ENCODE peak calls at places on chromosome 2, in nine cellular contexts. L is activated CD8-positive, alpha-beta memory T cell treated with anti-CD3 and anti-CD28 coated beads, Interleukin-2, amount 10 ng/mL, durations not matched to agents 7 days and 5 days; U is MCF 10A; E is GM19239; D is lower leg skin; Z is activated CD4-positive, CD25-positive, alpha-beta regulatory T cell treated with anti-CD3 and anti-CD28 coated beads, Interleukin-2, amount 50 U/mL, for 16 hours; H is GDM1; J is stimulated activated CD8-positive, alpha-beta memory T cell treated with anti-CD3 and anti-CD28 coated beads, Interleukin-12 subunit alpha, Interleukin-12 subunit beta, amount 100 ng/mL, for 4 hours; N is NCI-H1694 treated with DMSO at 0.1 percent for 48 hours. S is an unnamed sample.

GRCh38 chr2:200174433-200175216 is 131.9 kb upstream of the SPATS2L start:
- DNase-seq in L (no peak), U (no peak), E (no peak), D (no peak), Z (no peak), H (no peak), J (no peak), N (no peak), S (no peak)

GRCh38 chr2:188875104-188875503 is 99.1 kb upstream of the COL3A1 start:
- DNase-seq in L (no peak), U (no peak), E (no peak), D (no peak), Z (no peak), H (no peak), J (no peak), N (no peak), S (no peak)

GRCh38 chr2:8394569-8395359 is 287.1 kb upstream of the ID2 start:
- DNase-seq in L (no peak), U (no peak), E (no peak), D (no peak), Z (no peak), H (no peak), J (no peak), N (no peak), S (no peak)

GRCh38 chr2:10477443-10478297 is 29.5 kb upstream of the ODC1 start:
- DNase-seq in L (no peak), U (no peak), E (no peak), D (no peak), Z (no peak), H (no peak), J (no peak), N (no peak), S (no peak)

GRCh38 chr2:146241023-146241422 is 1603.8 kb upstream of the ACVR2A start:
- DNase-seq in L (no peak), U (no peak), E (no peak), D (no peak), Z (no peak), H (no peak), J (no peak), N (no peak), S (no peak)

GRCh38 chr2:8259106-8259840 is 422.6 kb upstream of the ID2 start:
- DNase-seq in L (no peak), U (no peak), E (no peak), D (no peak), Z (no peak), H (peak), J (no peak), N (no peak), S (no peak)

GRCh38 chr2:193963472-193964119 is 1693.4 kb upstream of the SLC39A10 start:
- DNase-seq in L (no peak), U (peak), E (no peak), D (no peak), Z (no peak), H (no peak), J (no peak), N (peak), S (peak)

GRCh38 chr2:46494596-46494995 is 15.2 kb downstream of the TMEM247 start:
- DNase-seq in L (peak), U (no peak), E (no peak), D (no peak), Z (no peak), H (no peak), J (no peak), N (no peak), S (no peak)

GRCh38 chr2:234044157-234044556 is 6.3 kb upstream of the SPP2 start:
- DNase-seq in L (no peak), U (peak), E (no peak), D (no peak), Z (no peak), H (no peak), J (no peak), N (no peak), S (peak)

GRCh38 chr2:164773635-164774034 is 68.0 kb downstream of the COBLL1 start:
- DNase-seq in L (no peak), U (no peak), E (no peak), D (no peak), Z (no peak), H (no peak), J (no peak), N (no peak), S (no peak)

GRCh38 chr2:9286553-9287399 is 80.2 kb downstream of the ASAP2 start:
- DNase-seq in L (no peak), U (peak), E (no peak), D (no peak), Z (no peak), H (no peak), J (no peak), N (no peak), S (no peak)

GRCh38 chr2:20091305-20091991 is 40.0 kb upstream of the LAPTM4A start:
- DNase-seq in L (no peak), U (peak), E (no peak), D (peak), Z (no peak), H (no peak), J (no peak), N (no peak), S (peak)

GRCh38 chr2:23658466-23658942 is 268.4 kb downstream of the ATAD2B start:
- DNase-seq in L (peak), U (no peak), E (no peak), D (no peak), Z (no peak), H (no peak), J (no peak), N (no peak), S (no peak)

GRCh38 chr2:176088048-176088936 is 4.2 kb upstream of the HOXD13 start:
- DNase-seq in L (no peak), U (peak), E (no peak), D (no peak), Z (no peak), H (no peak), J (no peak), N (peak), S (peak)

GRCh38 chr2:119231975-119232665 is 8.5 kb downstream of the STEAP3 start:
- DNase-seq in L (no peak), U (peak), E (no peak), D (no peak), Z (no peak), H (no peak), J (no peak), N (no peak), S (no peak)

GRCh38 chr2:237298323-237299118 is 115.4 kb downstream of the COL6A3 start:
- DNase-seq in L (no peak), U (peak), E (no peak), D (no peak), Z (no peak), H (no peak), J (no peak), N (no peak), S (no peak)

GRCh38 chr2:1157107-1157506 is 206.5 kb downstream of the SNTG2 start:
- DNase-seq in L (no peak), U (no peak), E (no peak), D (no peak), Z (no peak), H (no peak), J (no peak), N (no peak), S (no peak)

GRCh38 chr2:12918841-12919445 is 202.2 kb downstream of the TRIB2 start:
- DNase-seq in L (no peak), U (peak), E (no peak), D (peak), Z (no peak), H (no peak), J (no peak), N (no peak), S (no peak)

GRCh38 chr2:113707106-113707505 is 49.3 kb downstream of the SLC35F5 start:
- DNase-seq in L (no peak), U (no peak), E (no peak), D (no peak), Z (no peak), H (no peak), J (no peak), N (no peak), S (no peak)

GRCh38 chr2:18117592-18117991 is 239.1 kb downstream of the KCNS3 start:
- DNase-seq in L (no peak), U (peak), E (no peak), D (no peak), Z (no peak), H (peak), J (no peak), N (peak), S (no peak)

GRCh38 chr2:29023188-29023587 is 42.1 kb downstream of the TOGARAM2 start:
- DNase-seq in L (no peak), U (no peak), E (no peak), D (no peak), Z (no peak), H (no peak), J (no peak), N (no peak), S (no peak)

GRCh38 chr2:60556441-60556997 is 3.1 kb upstream of the BCL11A start:
- DNase-seq in L (no peak), U (no peak), E (no peak), D (no peak), Z (no peak), H (peak), J (no peak), N (no peak), S (no peak)

GRCh38 chr2:170228429-170228828 is 50.5 kb downstream of the MYO3B start:
- DNase-seq in L (no peak), U (no peak), E (no peak), D (no peak), Z (no peak), H (no peak), J (no peak), N (no peak), S (no peak)

GRCh38 chr2:55809875-55810620 is 113.5 kb downstream of the EFEMP1 start:
- DNase-seq in L (no peak), U (peak), E (no peak), D (peak), Z (no peak), H (no peak), J (no peak), N (no peak), S (no peak)

GRCh38 chr2:158716091-158716815 is 78.9 kb upstream of the DAPL1 start:
- DNase-seq in L (no peak), U (no peak), E (no peak), D (no peak), Z (no peak), H (no peak), J (no peak), N (no peak), S (no peak)

GRCh38 chr2:69915050-69915945 is at the start of gene MXD1:
- DNase-seq in L (peak), U (no peak), E (no peak), D (no peak), Z (no peak), H (no peak), J (no peak), N (no peak), S (no peak)

GRCh38 chr2:165864353-165864752 is 70.3 kb upstream of the GALNT3 start:
- DNase-seq in L (no peak), U (no peak), E (no peak), D (no peak), Z (no peak), H (no peak), J (no peak), N (no peak), S (no peak)

GRCh38 chr2:122528958-122529670 is 773.7 kb downstream of the TSN start:
- DNase-seq in L (no peak), U (no peak), E (no peak), D (no peak), Z (no peak), H (no peak), J (no peak), N (no peak), S (no peak)

GRCh38 chr2:67445652-67446268 is 48.6 kb downstream of the ETAA1 start:
- DNase-seq in L (no peak), U (no peak), E (no peak), D (no peak), Z (no peak), H (no peak), J (no peak), N (no peak), S (no peak)